ENCODE peak calls at places on chromosomes 13 and 19, in five cellular contexts. I is neuronal stem cell; Q is CD4-positive, alpha-beta memory T cell; H is HCT116; W is endodermal cell. T is an unnamed sample. For H3K4me1, the result is how much of the 10 kb centered on the place peaks cover.

GRCh38 chr19:9793051-9793591 is 24.6 kb upstream of the ZNF846 start:
- DNase-seq in I (no peak), Q (no peak), H (no peak), W (no peak), T (peak)

GRCh38 chr13:92433386-92433785 is 793.2 kb upstream of the GPC6 start:
- DNase-seq in I (no peak), Q (no peak), H (no peak), W (no peak), T (no peak)

GRCh38 chr19:22605275-22606211 is 28.6 kb upstream of the ZNF492 start:
- DNase-seq in I (no peak), Q (no peak), H (no peak), W (no peak), T (no peak)

GRCh38 chr19:41785653-41786052 is 10.7 kb upstream of the CEACAM3 start:
- DNase-seq in I (peak), Q (peak), H (peak), W (peak), T (peak)

GRCh38 chr13:44969858-44970484 is 19.3 kb downstream of the NUFIP1 start:
- DNase-seq in I (peak), Q (peak), H (peak), W (no peak), T (peak)

GRCh38 chr19:35041548-35042055 is at the start of gene HPN:
- DNase-seq in I (no peak), Q (no peak), H (no peak), W (peak), T (no peak)

GRCh38 chr19:56838930-56839664 is 1.4 kb downstream of the PEG3 start:
- DNase-seq in I (peak), Q (no peak), H (no peak), W (no peak), T (no peak)

GRCh38 chr19:35247526-35248309 is 1.1 kb upstream of the LSR start:
- DNase-seq in I (peak), Q (peak), H (peak), W (peak), T (peak)

GRCh38 chr13:31998131-31998530 is 33.4 kb upstream of the FRY start:
- DNase-seq in I (no peak), Q (no peak), H (no peak), W (no peak), T (no peak)

GRCh38 chr13:45396548-45397095 is 21.6 kb downstream of the SLC25A30 start:
- DNase-seq in I (no peak), Q (peak), H (no peak), W (peak), T (no peak)

GRCh38 chr13:46405457-46405856 is 18.4 kb upstream of the RUBCNL start:
- DNase-seq in I (no peak), Q (no peak), H (no peak), W (no peak), T (no peak)

GRCh38 chr13:28495586-28496564 is 947 bp upstream of the FLT1 start:
- DNase-seq in I (no peak), Q (no peak), H (no peak), W (peak), T (no peak)

GRCh38 chr13:87274209-87274819 is 396.9 kb upstream of the SLITRK5 start:
- DNase-seq in I (peak), Q (no peak), H (peak), W (peak), T (peak)

GRCh38 chr19:14119644-14120496 is 2.3 kb upstream of the PRKACA start:
- DNase-seq in I (no peak), Q (no peak), H (no peak), W (no peak), T (no peak)

GRCh38 chr13:26983533-26984315 is 187.9 kb downstream of the USP12 start:
- DNase-seq in I (no peak), Q (no peak), H (no peak), W (no peak), T (no peak)

GRCh38 chr19:49631279-49631588 is 8.7 kb downstream of the RRAS start:
- DNase-seq in I (no peak), Q (no peak), H (no peak), W (peak), T (no peak)

GRCh38 chr19:55673889-55674288 is 1.1 kb upstream of the EPN1 start:
- DNase-seq in I (no peak), Q (no peak), H (no peak), W (no peak), T (no peak)

GRCh38 chr13:112071011-112071901 is 4.3 kb downstream of the SOX1 start:
- DNase-seq in I (no peak), Q (no peak), H (no peak), W (no peak), T (no peak)

GRCh38 chr13:49023441-49023840 is 47.7 kb downstream of the FNDC3A start:
- DNase-seq in I (no peak), Q (no peak), H (peak), W (no peak), T (no peak)

GRCh38 chr19:5492281-5492812 is 37.1 kb downstream of the ZNRF4 start:
- DNase-seq in I (no peak), Q (no peak), H (no peak), W (no peak), T (no peak)

GRCh38 chr19:38383184-38383583 is 4.7 kb downstream of the GGN start:
- DNase-seq in I (no peak), Q (no peak), H (no peak), W (no peak), T (no peak)

GRCh38 chr13:97953376-97953970 is at the start of gene IPO5:
- DNase-seq in I (no peak), Q (no peak), H (no peak), W (no peak), T (peak)

GRCh38 chr13:76667551-76667950 is 218.7 kb downstream of the KCTD12 start:
- DNase-seq in I (no peak), Q (no peak), H (no peak), W (no peak), T (no peak)

GRCh38 chr13:38636756-38637155 is 50.1 kb upstream of the FREM2 start:
- DNase-seq in I (no peak), Q (no peak), H (no peak), W (no peak), T (no peak)

GRCh38 chr13:48078251-48078656 is 16.6 kb downstream of the MED4 start:
- DNase-seq in I (no peak), Q (no peak), H (peak), W (peak), T (peak)

GRCh38 chr19:48925240-48925843 is 8.2 kb upstream of the DHDH start:
- DNase-seq in I (no peak), Q (no peak), H (peak), W (no peak), T (no peak)

GRCh38 chr13:36192166-36192565 is 22.2 kb downstream of the SOHLH2 start:
- DNase-seq in I (no peak), Q (no peak), H (no peak), W (no peak), T (no peak)

GRCh38 chr13:99577934-99578917 is 77.0 kb downstream of the TM9SF2 start:
- DNase-seq in I (no peak), Q (no peak), H (no peak), W (no peak), T (no peak)

GRCh38 chr19:42095814-42096230 is 19.9 kb downstream of the ZNF574 start:
- DNase-seq in I (peak), Q (no peak), H (no peak), W (peak), T (no peak)

GRCh38 chr13:57629821-57630235 is 1.7 kb upstream of the PCDH17 start:
- DNase-seq in I (peak), Q (peak), H (no peak), W (peak), T (no peak)

GRCh38 chr13:43787998-43788397 is 1.2 kb upstream of the ENOX1 start:
- DNase-seq in I (peak), Q (no peak), H (peak), W (no peak), T (peak)

GRCh38 chr19:24166055-24166454 is 79.1 kb downstream of the ZNF254 start:
- DNase-seq in I (no peak), Q (no peak), H (no peak), W (no peak), T (no peak)

GRCh38 chr13:100789481-100789880 is 114.9 kb upstream of the TMTC4 start:
- DNase-seq in I (no peak), Q (no peak), H (no peak), W (no peak), T (no peak)

GRCh38 chr13:24270639-24271131 is 38.7 kb upstream of the C1QTNF9 start:
- DNase-seq in I (no peak), Q (peak), H (no peak), W (peak), T (no peak)

GRCh38 chr13:20197361-20197834 is 4.7 kb upstream of the GJB2 start:
- DNase-seq in I (peak), Q (peak), H (peak), W (no peak), T (peak)

GRCh38 chr13:94327318-94327717 is 152.2 kb downstream of the DCT start:
- DNase-seq in I (no peak), Q (peak), H (no peak), W (no peak), T (peak)

GRCh38 chr19:41563847-41564514 is 12.0 kb upstream of the CEACAM21 start:
- DNase-seq in I (no peak), Q (no peak), H (no peak), W (no peak), T (no peak)

GRCh38 chr19:2615782-2616181 is 86.7 kb downstream of the GNG7 start:
- DNase-seq in I (no peak), Q (no peak), H (no peak), W (no peak), T (no peak)

GRCh38 chr19:2617393-2618165 is 84.9 kb downstream of the GNG7 start:
- DNase-seq in I (no peak), Q (no peak), H (no peak), W (no peak), T (no peak)

GRCh38 chr19:2619076-2619475 is 83.4 kb downstream of the GNG7 start:
- DNase-seq in I (no peak), Q (no peak), H (no peak), W (no peak), T (peak)

GRCh38 chr19:2618611-2619010 is 83.9 kb downstream of the GNG7 start:
- DNase-seq in I (no peak), Q (peak), H (peak), W (no peak), T (peak)

GRCh38 chr19:2616741-2617392 is 85.6 kb downstream of the GNG7 start:
- DNase-seq in I (no peak), Q (no peak), H (no peak), W (no peak), T (peak)
- H3K4me1 ChIP-seq in I (under half), Q (half or more), H (under half), W (under half), T (half or more)

GRCh38 chr19:1854542-1855039 is 6.3 kb upstream of the REXO1 start:
- DNase-seq in I (no peak), Q (no peak), H (no peak), W (no peak), T (no peak)

GRCh38 chr19:1854032-1854541 is 5.8 kb upstream of the REXO1 start:
- DNase-seq in I (no peak), Q (no peak), H (no peak), W (no peak), T (no peak)

GRCh38 chr19:1852294-1852646 is 4.0 kb upstream of the REXO1 start:
- DNase-seq in I (no peak), Q (no peak), H (no peak), W (no peak), T (no peak)

GRCh38 chr19:1852729-1853128 is 4.4 kb upstream of the REXO1 start:
- DNase-seq in I (no peak), Q (no peak), H (no peak), W (no peak), T (no peak)

GRCh38 chr19:1853295-1854031 is 5.2 kb upstream of the REXO1 start:
- DNase-seq in I (no peak), Q (peak), H (peak), W (peak), T (peak)
- H3K4me1 ChIP-seq in I (under half), Q (half or more), H (half or more), W (under half), T (half or more)

DNA sequence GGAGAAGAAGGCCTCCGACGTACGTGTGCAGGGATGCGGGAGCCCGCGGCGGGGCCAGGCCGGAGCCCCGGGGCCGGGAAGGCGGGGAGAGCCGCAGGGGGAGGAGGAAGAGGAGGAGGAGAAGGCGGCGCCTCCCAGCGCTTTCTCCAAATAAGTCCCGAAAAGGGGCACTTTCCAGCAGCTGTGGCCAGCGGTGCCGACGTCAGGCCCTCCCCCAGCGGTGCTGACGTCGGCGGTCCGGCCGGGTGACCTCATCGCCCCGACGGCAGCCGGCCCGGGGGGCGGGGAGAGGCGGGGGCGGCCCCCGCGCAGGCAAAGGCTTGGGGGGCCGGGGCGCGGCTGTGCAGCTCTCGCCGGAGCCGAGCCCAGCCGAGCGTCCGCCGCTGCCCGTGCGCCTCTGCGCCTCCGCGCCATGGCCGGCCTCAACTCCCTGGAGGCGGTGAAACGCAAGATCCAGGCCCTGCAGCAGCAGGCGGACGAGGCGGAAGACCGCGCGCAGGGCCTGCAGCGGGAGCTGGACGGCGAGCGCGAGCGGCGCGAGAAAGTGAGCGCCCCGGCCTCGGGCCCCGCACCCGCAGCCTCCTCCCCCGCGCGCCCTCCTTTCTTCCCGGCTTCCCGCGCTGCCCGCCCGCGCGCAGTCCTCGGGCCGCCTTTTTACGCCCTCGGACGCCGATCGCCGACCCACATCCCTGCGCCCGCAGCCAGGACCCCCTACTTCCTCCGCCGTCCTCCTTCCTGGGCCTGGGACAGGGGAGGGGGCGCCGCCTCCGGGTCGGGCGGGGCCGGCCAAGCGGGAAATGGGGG is at the start of gene TPM4:
- DNase-seq in I (peak), Q (peak), H (peak), W (peak), T (peak)
- H3K4me1 ChIP-seq in I (under half), Q (half or more), H (under half), W (under half), T (half or more)

GRCh38 chr19:4065430-4066175 is 1.1 kb downstream of the ZBTB7A start:
- DNase-seq in I (peak), Q (peak), H (peak), W (peak), T (peak)
- H3K4me1 ChIP-seq in I (under half), Q (half or more), H (under half), W (under half), T (half or more)

GRCh38 chr19:15299568-15300409 is 32.5 kb downstream of the BRD4 start:
- DNase-seq in I (no peak), Q (no peak), H (no peak), W (no peak), T (no peak)
- H3K4me1 ChIP-seq in I (under half), Q (half or more), H (under half), W (under half), T (half or more)

DNA sequence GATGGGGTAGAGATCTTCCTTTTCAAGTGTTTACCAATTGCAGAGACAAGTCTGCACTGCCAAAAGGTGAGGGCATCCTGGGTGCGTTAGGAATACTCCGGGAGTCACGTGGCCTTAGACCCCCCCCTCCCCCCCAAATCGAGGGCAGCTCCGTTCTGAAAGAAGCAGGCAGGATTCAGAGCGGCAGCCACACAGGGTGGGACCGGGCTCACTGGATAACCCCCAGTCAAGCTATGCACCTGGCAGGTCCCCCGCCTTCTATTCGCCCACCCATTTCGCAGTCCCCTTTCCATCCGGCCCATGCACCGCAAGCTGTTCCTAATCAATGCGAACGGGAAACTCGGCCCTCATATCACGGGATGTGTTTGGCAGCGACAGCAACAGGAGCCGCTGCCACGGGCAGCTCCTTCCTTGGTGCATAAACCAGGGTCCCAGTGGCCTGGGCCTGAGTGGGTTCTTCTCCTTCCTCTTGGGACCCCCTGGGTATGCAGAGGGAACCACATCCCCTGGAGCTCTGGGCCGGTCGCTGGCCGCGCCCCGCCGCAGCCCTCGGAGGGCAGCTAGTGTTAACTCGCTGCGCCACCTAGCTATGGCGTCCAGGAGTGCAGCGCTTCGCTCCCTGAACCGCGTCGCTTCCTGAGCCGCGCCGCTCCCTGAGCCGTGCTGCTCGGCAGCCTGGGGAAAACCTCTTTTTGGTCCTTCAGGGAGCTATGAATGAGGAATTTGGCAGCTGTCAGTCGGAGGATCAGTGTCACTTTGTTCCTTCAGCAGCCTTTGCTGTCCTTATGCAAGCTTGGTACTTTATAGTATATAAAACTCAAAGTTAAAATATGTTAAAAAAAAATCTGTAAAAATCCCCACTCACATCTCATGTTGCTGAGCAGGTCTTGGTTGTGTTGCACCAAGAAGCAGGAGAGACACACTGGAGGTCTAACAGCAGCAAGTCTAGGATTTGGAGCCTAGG is 41.4 kb downstream of the LYL1 start:
- DNase-seq in I (peak), Q (peak), H (peak), W (peak), T (peak)
- H3K4me1 ChIP-seq in I (under half), Q (under half), H (under half), W (under half), T (under half)

GRCh38 chr13:68697551-68697950 is 1410.1 kb upstream of the ATXN8OS start:
- DNase-seq in I (no peak), Q (no peak), H (no peak), W (no peak), T (no peak)

GRCh38 chr13:68692049-68692448 is 1415.6 kb upstream of the ATXN8OS start:
- DNase-seq in I (no peak), Q (no peak), H (no peak), W (no peak), T (no peak)

DNA sequence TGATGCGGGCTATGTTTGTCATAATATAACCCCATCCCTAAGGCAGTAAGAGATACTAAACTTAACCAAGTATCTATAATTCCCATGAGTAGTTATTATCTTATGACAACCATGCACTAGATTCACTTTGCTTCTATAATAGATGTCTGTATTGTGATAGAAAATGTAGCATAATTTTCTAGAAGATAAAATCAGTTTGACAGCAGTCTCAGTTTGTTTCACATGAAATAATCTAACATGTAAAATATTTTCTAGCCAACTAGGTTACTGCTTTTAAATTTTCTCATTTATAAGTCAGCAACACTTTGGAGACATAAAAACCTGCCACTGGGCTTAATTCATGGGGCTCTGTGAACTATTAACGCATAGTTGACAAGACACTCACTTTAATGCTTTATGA is 1410.7 kb upstream of the ATXN8OS start:
- DNase-seq in I (no peak), Q (no peak), H (no peak), W (no peak), T (no peak)
- H3K4me1 ChIP-seq in I (under half), Q (under half), H (under half), W (under half), T (under half)

DNA sequence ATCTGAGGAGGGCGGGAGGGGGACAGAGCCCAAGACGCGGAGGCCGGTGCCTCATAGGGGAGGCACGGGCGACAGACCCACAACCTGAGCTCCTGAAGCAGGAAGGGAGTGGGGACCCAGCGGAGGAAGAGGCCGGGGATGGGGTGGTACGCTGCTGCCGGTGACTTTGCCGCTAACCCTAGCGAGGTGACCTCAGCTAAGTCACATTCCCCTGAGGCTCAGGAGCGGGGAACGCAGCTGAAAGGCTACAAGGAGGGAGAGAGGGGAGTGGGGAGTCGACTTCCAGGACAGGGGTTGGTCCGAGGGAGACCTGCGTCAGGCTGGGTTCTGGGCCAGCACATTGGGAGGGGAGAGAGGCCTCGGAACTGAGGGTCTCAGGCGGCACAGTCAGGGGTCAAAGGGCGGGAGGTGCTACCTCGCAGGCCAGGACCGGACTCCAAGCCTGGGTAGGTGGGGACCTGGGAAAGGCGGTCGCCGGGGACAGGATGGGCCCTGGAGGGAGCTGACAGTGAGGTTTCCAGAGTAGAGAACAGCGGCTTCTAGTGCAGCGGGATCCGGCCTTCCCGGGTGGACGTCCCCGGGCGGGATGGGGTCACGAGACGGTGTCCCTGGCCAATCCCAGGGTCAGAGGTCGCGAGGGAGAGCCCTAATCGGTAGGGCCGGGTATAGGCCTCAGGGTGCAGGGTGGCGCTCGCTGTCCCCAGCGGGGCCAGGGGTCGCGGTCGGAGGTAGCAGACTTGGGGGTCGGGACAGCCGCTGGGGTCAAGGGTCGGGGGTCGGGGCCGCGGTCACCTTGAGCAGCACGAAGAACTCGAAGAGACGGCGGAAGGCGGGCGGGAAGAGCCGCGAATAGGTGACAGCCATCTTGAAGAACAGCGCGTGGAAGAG is 699 bp downstream of the TMEM259 start:
- DNase-seq in I (no peak), Q (peak), H (no peak), W (no peak), T (peak)
- H3K4me1 ChIP-seq in I (under half), Q (half or more), H (under half), W (under half), T (half or more)